ENCODE peak calls at places on chromosomes 11 and 22, in five cellular contexts. One of them, this sample, is unnamed.

GRCh38 chr11:44309483-44310197 is at the start of gene ALX4:
- DNase-seq in endothelial cell of umbilical vein: no peak
- DNase-seq in spleen: no peak
- DNase-seq in HepG2: no peak
- DNase-seq in HCT116: no peak
- DNase-seq in this sample: no peak

GRCh38 chr22:50731811-50732624 is 6.0 kb upstream of the ACR start:
- DNase-seq in endothelial cell of umbilical vein: no peak
- DNase-seq in spleen: peak; percentile 79
- DNase-seq in HepG2: peak; percentile 28
- DNase-seq in HCT116: peak; percentile 15
- DNase-seq in this sample: no peak

GRCh38 chr11:12769834-12770345 is 95.7 kb downstream of the TEAD1 start:
- DNase-seq in endothelial cell of umbilical vein: peak; percentile 63
- DNase-seq in spleen: no peak
- DNase-seq in HepG2: no peak
- DNase-seq in HCT116: peak; percentile 18
- DNase-seq in this sample: no peak

GRCh38 chr22:46056169-46057041 is 79.4 kb upstream of the WNT7B start:
- DNase-seq in endothelial cell of umbilical vein: no peak
- DNase-seq in spleen: peak; percentile 78
- DNase-seq in HepG2: no peak
- DNase-seq in HCT116: no peak
- DNase-seq in this sample: no peak

GRCh38 chr11:62245271-62245753 is 3.3 kb downstream of the SCGB1D2 start:
- DNase-seq in endothelial cell of umbilical vein: peak; percentile 51
- DNase-seq in spleen: no peak
- DNase-seq in HepG2: peak; percentile 50
- DNase-seq in HCT116: no peak
- DNase-seq in this sample: no peak

GRCh38 chr11:68398870-68399865 is 61.4 kb upstream of the PPP6R3 start:
- DNase-seq in endothelial cell of umbilical vein: no peak
- DNase-seq in spleen: no peak
- DNase-seq in HepG2: no peak
- DNase-seq in HCT116: no peak
- DNase-seq in this sample: peak; percentile 75

GRCh38 chr11:96105197-96105895 is 181.4 kb upstream of the MTMR2 start:
- DNase-seq in endothelial cell of umbilical vein: no peak
- DNase-seq in spleen: no peak
- DNase-seq in HepG2: peak; percentile 59
- DNase-seq in HCT116: no peak
- DNase-seq in this sample: no peak

GRCh38 chr22:43228330-43228729 is 41.4 kb upstream of the TTLL12 start:
- DNase-seq in endothelial cell of umbilical vein: peak; percentile 36
- DNase-seq in spleen: no peak
- DNase-seq in HepG2: no peak
- DNase-seq in HCT116: peak; percentile 10
- DNase-seq in this sample: no peak

DNA sequence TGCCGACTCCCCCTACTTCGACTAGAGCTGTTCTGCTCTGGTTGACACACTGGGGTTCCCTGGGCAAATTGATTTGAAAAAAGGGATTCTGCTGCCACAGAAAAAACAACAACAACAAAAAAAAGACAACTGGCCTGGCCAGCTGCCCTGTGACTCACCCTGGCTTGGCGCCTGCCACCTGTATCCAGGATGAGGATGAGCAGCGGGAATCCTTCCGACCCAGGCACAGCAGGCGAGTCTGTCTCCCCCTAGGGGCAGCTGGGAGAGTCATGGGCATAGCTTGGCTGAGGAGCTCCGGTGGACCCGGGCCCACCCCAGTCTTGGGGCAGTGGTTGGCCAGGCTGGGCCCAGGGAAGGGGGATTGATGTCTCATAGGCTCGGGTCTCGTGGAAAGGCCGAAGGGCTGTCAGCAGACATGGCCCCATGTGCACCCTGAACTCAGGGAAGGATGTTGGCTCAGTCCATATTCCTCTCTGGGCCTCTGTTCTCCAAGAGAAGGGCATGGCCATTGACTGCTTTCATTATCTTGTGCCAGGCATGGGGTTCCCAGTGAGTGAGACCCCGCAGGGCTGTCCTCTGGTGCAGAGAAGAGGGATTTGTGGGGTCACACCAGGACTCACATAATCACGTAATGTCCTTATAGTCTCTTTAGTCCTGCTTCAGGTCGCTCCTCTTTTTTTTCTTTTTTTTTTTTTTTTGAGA is 10.4 kb upstream of the SUN2 start:
- DNase-seq in endothelial cell of umbilical vein: peak; percentile 30
- DNase-seq in spleen: no peak
- DNase-seq in HepG2: peak; percentile 74
- DNase-seq in HCT116: peak; percentile 79
- DNase-seq in this sample: peak; percentile 68
- TF ChIP-seq POLR2AphosphoS5 in endothelial cell of umbilical vein: no peak
- TF ChIP-seq POLR2AphosphoS5 in spleen: peak; percentile 49
- TF ChIP-seq POLR2AphosphoS5 in HepG2: no peak
- TF ChIP-seq POLR2AphosphoS5 in HCT116: peak; percentile 51
- TF ChIP-seq POLR2AphosphoS5 in this sample: peak; percentile 70

DNA sequence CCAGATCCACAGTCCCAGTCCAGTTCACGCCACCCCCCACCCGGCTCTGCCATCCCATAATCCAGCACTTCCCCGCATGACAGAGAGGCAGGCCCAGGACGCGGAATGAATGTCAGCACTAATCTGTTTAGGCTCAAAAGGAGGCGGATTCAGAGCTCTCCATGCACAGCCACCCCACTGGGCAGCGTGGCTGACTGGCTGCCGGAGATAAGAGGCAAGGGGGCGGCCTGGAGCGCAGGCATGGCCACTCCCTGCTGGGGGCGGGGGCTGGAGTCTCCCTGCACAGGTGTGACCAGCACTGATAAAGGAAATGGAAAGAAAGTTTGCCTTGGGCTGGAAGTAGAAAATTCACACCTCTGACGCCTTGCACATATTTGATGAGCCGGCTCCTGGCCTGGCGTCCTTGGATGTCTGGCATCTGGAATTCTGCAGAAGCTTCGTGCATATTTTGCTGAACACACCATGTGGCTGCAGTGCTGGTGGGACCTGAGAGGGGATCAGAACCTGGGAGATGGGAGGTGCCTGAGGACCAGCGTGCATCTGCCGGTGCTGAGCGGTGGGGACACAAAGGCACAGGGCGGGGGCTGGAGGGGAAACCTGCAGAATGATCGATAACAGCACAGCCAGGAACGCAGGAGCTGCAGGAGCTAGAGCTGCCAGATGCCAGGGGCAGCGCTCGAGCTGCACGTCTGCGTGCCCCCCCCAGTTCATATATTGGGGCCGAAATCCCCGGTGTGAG is 344.4 kb downstream of the CTTN start:
- DNase-seq in endothelial cell of umbilical vein: no peak
- DNase-seq in spleen: no peak
- DNase-seq in HepG2: no peak
- DNase-seq in HCT116: no peak
- DNase-seq in this sample: no peak
- TF ChIP-seq POLR2AphosphoS5 in endothelial cell of umbilical vein: no peak
- TF ChIP-seq POLR2AphosphoS5 in spleen: no peak
- TF ChIP-seq POLR2AphosphoS5 in HepG2: no peak
- TF ChIP-seq POLR2AphosphoS5 in HCT116: no peak
- TF ChIP-seq POLR2AphosphoS5 in this sample: no peak

DNA sequence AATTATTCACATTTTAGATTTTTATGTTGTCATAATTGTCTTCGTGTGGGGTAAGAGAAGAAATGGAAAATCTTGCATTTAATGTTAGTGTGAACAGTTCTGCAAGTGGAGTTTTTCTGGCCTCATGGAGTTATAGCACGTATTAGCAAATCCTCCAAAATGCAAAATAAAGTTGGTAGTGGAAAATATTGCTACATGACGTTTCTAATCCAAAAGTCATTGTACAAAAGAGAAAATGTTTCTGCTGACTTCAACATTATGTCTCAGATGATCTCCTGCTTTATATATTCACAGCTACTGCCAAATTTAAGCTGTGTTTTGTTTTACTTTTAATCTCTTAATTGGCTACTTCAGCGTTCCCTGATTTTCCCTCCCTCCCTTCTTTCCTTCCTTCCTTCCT is 1804.0 kb upstream of the RAG2 start:
- DNase-seq in endothelial cell of umbilical vein: no peak
- DNase-seq in spleen: no peak
- DNase-seq in HepG2: no peak
- DNase-seq in HCT116: no peak
- DNase-seq in this sample: no peak
- TF ChIP-seq POLR2AphosphoS5 in endothelial cell of umbilical vein: no peak
- TF ChIP-seq POLR2AphosphoS5 in spleen: no peak
- TF ChIP-seq POLR2AphosphoS5 in HepG2: no peak
- TF ChIP-seq POLR2AphosphoS5 in HCT116: no peak
- TF ChIP-seq POLR2AphosphoS5 in this sample: no peak

GRCh38 chr11:59550842-59551650 is 39.7 kb downstream of the OR4D9 start:
- DNase-seq in endothelial cell of umbilical vein: peak; percentile 93
- DNase-seq in spleen: peak; percentile 81
- DNase-seq in HepG2: peak; percentile 89
- DNase-seq in HCT116: peak; percentile 91
- DNase-seq in this sample: peak; percentile 68
- TF ChIP-seq POLR2AphosphoS5 in endothelial cell of umbilical vein: no peak
- TF ChIP-seq POLR2AphosphoS5 in spleen: no peak
- TF ChIP-seq POLR2AphosphoS5 in HepG2: no peak
- TF ChIP-seq POLR2AphosphoS5 in HCT116: no peak
- TF ChIP-seq POLR2AphosphoS5 in this sample: no peak

DNA sequence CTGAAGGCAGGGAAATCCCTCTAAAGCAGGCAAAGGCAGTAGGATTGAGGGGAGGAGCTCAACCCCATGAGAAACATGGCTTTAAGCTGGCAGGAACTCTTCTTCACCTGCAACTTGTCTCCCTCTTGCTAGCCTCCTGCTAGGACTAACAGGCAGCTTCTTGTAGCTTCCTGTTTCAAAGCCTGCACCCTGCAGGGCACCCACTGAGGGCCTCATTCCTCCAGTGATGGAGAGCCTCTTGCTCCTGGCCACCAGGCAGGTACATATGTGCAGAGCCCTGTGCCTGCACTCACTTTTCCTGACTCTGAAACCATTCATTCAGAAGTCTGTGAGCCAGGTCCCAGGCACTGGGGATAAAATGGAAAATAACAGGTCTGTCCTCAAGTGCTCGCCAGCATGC is 136.9 kb downstream of the SERGEF start:
- DNase-seq in endothelial cell of umbilical vein: no peak
- DNase-seq in spleen: no peak
- DNase-seq in HepG2: no peak
- DNase-seq in HCT116: no peak
- DNase-seq in this sample: no peak
- TF ChIP-seq POLR2AphosphoS5 in endothelial cell of umbilical vein: no peak
- TF ChIP-seq POLR2AphosphoS5 in spleen: no peak
- TF ChIP-seq POLR2AphosphoS5 in HepG2: no peak
- TF ChIP-seq POLR2AphosphoS5 in HCT116: no peak
- TF ChIP-seq POLR2AphosphoS5 in this sample: no peak

This sample was measured in prostate gland.